ENCODE peak calls at places on chromosomes 6 and 20, in four cellular contexts. K is astrocyte of the spinal cord; J is iris pigment epithelial cell; X is activated T-cell treated with anti-CD3 and anti-CD28 coated beads, Interleukin-2, amount 50 U/mL, for 4 hours. I is an unnamed sample.

GRCh38 chr20:45291526-45291925 is 15.1 kb upstream of the RBPJL start:
- DNase-seq in J (no peak), K (no peak), X (no peak), I (no peak)

GRCh38 chr20:22052025-22052527 is 346.6 kb downstream of the PAX1 start:
- DNase-seq in X (no peak), K (no peak), J (no peak), I (no peak)

GRCh38 chr20:50750145-50750671 is 18.8 kb downstream of the PARD6B start:
- DNase-seq in X (no peak), K (no peak), J (no peak), I (no peak)

GRCh38 chr6:28220164-28221133 is 4.6 kb upstream of the ZSCAN9 start:
- DNase-seq in K (no peak), J (no peak), X (no peak), I (no peak)

GRCh38 chr20:32574296-32575226 is 10.6 kb downstream of the NOL4L start:
- DNase-seq in K (peak), J (peak), X (peak), I (peak)

GRCh38 chr20:8639112-8639778 is 429.6 kb upstream of the PLCB4 start:
- DNase-seq in K (no peak), X (no peak), J (no peak), I (no peak)

GRCh38 chr20:25025091-25025861 is 32.7 kb downstream of the ACSS1 start:
- DNase-seq in J (no peak), X (no peak), K (no peak), I (no peak)

GRCh38 chr6:112232845-112233256 is 21.5 kb downstream of the LAMA4 start:
- DNase-seq in X (no peak), J (peak), K (peak), I (no peak)

GRCh38 chr6:43758617-43759050 is 11.4 kb upstream of the VEGFA start:
- DNase-seq in K (no peak), X (no peak), J (no peak), I (no peak)

GRCh38 chr6:46175976-46176375 is 5.2 kb upstream of the ENPP5 start:
- DNase-seq in K (no peak), J (no peak), X (no peak), I (no peak)

GRCh38 chr20:4998160-4998651 is 3.1 kb downstream of the SLC23A2 start:
- DNase-seq in J (no peak), K (no peak), X (no peak), I (no peak)

GRCh38 chr6:14467591-14467990 is 350.0 kb downstream of the CD83 start:
- DNase-seq in X (no peak), K (no peak), J (no peak), I (no peak)

GRCh38 chr6:153511896-153512496 is 380.9 kb upstream of the RGS17 start:
- DNase-seq in J (peak), X (no peak), K (peak), I (no peak)

GRCh38 chr6:100554228-100554627 is 89.5 kb upstream of the SIM1 start:
- DNase-seq in J (peak), K (no peak), X (no peak), I (no peak)

GRCh38 chr6:31660998-31661866 is 654 bp upstream of the C6orf47 start:
- DNase-seq in J (peak), K (no peak), X (no peak), I (no peak)

GRCh38 chr6:104954091-104954797 is 2.7 kb upstream of the LIN28B start:
- DNase-seq in X (no peak), J (no peak), K (no peak), I (no peak)

GRCh38 chr6:139981066-139981624 is 606.7 kb upstream of the CITED2 start:
- DNase-seq in X (no peak), K (no peak), J (no peak), I (no peak)

GRCh38 chr6:75481936-75482593 is 11.5 kb downstream of the FILIP1 start:
- DNase-seq in K (peak), J (no peak), X (no peak), I (no peak)

GRCh38 chr6:24522090-24522820 is 27.5 kb downstream of the ALDH5A1 start:
- DNase-seq in J (peak), X (no peak), K (no peak), I (no peak)

GRCh38 chr6:30875244-30876038 is 8.9 kb upstream of the DDR1 start:
- DNase-seq in X (no peak), J (no peak), K (no peak), I (no peak)

GRCh38 chr20:48621256-48622078 is 206.3 kb downstream of the PREX1 start:
- DNase-seq in X (no peak), J (peak), K (no peak), I (no peak)

GRCh38 chr6:125170376-125170775 is 16.8 kb downstream of the TPD52L1 start:
- DNase-seq in J (peak), K (no peak), X (no peak), I (no peak)

I was measured in CD4-positive, alpha-beta T cell.